ENCODE peak calls at places on chromosomes 6 and 20, in four cellular contexts. One of them, this sample, is unnamed.

GRCh38 chr20:6180531-6180930 is 57.7 kb upstream of the FERMT1 start:
- DNase-seq in AG04449: no peak
- DNase-seq in H9: no peak
- DNase-seq in SW480: no peak
- DNase-seq in this sample: no peak

GRCh38 chr6:167270499-167271307 is 20.4 kb upstream of the UNC93A start:
- DNase-seq in SW480: peak
- DNase-seq in H9: peak
- DNase-seq in AG04449: no peak
- DNase-seq in this sample: no peak

GRCh38 chr20:32859961-32860360 is 1.2 kb downstream of the EFCAB8 start:
- DNase-seq in H9: no peak
- DNase-seq in AG04449: no peak
- DNase-seq in SW480: no peak
- DNase-seq in this sample: no peak

GRCh38 chr6:129162605-129163004 is 279.7 kb downstream of the LAMA2 start:
- DNase-seq in SW480: no peak
- DNase-seq in H9: no peak
- DNase-seq in AG04449: no peak
- DNase-seq in this sample: no peak

GRCh38 chr20:15637971-15638754 is 935.1 kb downstream of the KIF16B start:
- DNase-seq in SW480: no peak
- DNase-seq in AG04449: no peak
- DNase-seq in H9: peak
- DNase-seq in this sample: no peak

GRCh38 chr6:115323001-115323400 is 737.7 kb downstream of the FRK start:
- DNase-seq in H9: no peak
- DNase-seq in AG04449: no peak
- DNase-seq in SW480: no peak
- DNase-seq in this sample: no peak

GRCh38 chr6:123802351-123802696 is 1.3 kb upstream of the NKAIN2 start:
- DNase-seq in SW480: peak
- DNase-seq in H9: no peak
- DNase-seq in AG04449: no peak
- DNase-seq in this sample: no peak

GRCh38 chr6:28489366-28490190 is 26.0 kb downstream of the GPX6 start:
- DNase-seq in H9: peak
- DNase-seq in AG04449: peak
- DNase-seq in SW480: peak
- DNase-seq in this sample: no peak

GRCh38 chr6:39684790-39685485 is 40.3 kb downstream of the KIF6 start:
- DNase-seq in SW480: no peak
- DNase-seq in AG04449: no peak
- DNase-seq in H9: no peak
- DNase-seq in this sample: no peak

GRCh38 chr20:51661609-51662178 is 106.5 kb downstream of the ATP9A start:
- DNase-seq in H9: no peak
- DNase-seq in AG04449: no peak
- DNase-seq in SW480: peak
- DNase-seq in this sample: no peak